ENCODE peak calls at places on chromosomes 11 and 22, in nine cellular contexts. I, Y, Z, K, N, V, F, M and R are unnamed samples.

GRCh38 chr11:29306527-29306926 is 710.3 kb downstream of the KCNA4 start:
- DNase-seq in I (no peak), Y (no peak), Z (no peak), K (no peak), N (no peak), V (no peak), F (no peak), M (no peak), R (no peak)

GRCh38 chr11:118056806-118057205 is 20.1 kb upstream of the TMPRSS4 start:
- DNase-seq in I (no peak), Y (no peak), Z (no peak), K (no peak), N (no peak), V (peak; percentile 31), F (peak; percentile 27), M (no peak), R (no peak)

GRCh38 chr22:37425800-37426531 is 1.3 kb downstream of the ELFN2 start:
- DNase-seq in I (no peak), Y (no peak), Z (no peak), K (no peak), N (no peak), V (no peak), F (no peak), M (no peak), R (no peak)

GRCh38 chr11:88064097-88064705 is 111.0 kb downstream of the RAB38 start:
- DNase-seq in I (no peak), Y (no peak), Z (no peak), K (no peak), N (no peak), V (no peak), F (no peak), M (no peak), R (no peak)

GRCh38 chr11:133516845-133517244 is 15.5 kb downstream of the OPCML start:
- DNase-seq in I (no peak), Y (no peak), Z (no peak), K (no peak), N (no peak), V (no peak), F (no peak), M (no peak), R (no peak)

GRCh38 chr11:123536690-123537437 is 106.8 kb downstream of the GRAMD1B start:
- DNase-seq in I (no peak), Y (no peak), Z (no peak), K (no peak), N (no peak), V (no peak), F (no peak), M (no peak), R (no peak)

GRCh38 chr11:34318111-34319037 is 39.4 kb downstream of the ABTB2 start:
- DNase-seq in I (peak; percentile 20), Y (no peak), Z (no peak), K (no peak), N (no peak), V (peak; percentile 51), F (no peak), M (no peak), R (no peak)

GRCh38 chr22:19579880-19580279 is 55.7 kb upstream of the CLDN5 start:
- DNase-seq in I (no peak), Y (no peak), Z (no peak), K (peak; percentile 38), N (no peak), V (no peak), F (no peak), M (peak; percentile 7), R (no peak)

GRCh38 chr11:122103366-122103765 is 12.6 kb downstream of the BLID start:
- DNase-seq in I (no peak), Y (no peak), Z (no peak), K (no peak), N (no peak), V (no peak), F (no peak), M (no peak), R (no peak)

GRCh38 chr11:122197055-122197987 is 81.3 kb upstream of the BLID start:
- DNase-seq in I (no peak), Y (no peak), Z (no peak), K (no peak), N (no peak), V (no peak), F (no peak), M (no peak), R (no peak)

GRCh38 chr11:134562941-134563471 is 151.0 kb upstream of the B3GAT1 start:
- DNase-seq in I (no peak), Y (peak; percentile 58), Z (no peak), K (no peak), N (no peak), V (peak; percentile 30), F (peak; percentile 19), M (no peak), R (no peak)

GRCh38 chr11:121366970-121367369 is 74.4 kb downstream of the SC5D start:
- DNase-seq in I (no peak), Y (no peak), Z (no peak), K (no peak), N (no peak), V (no peak), F (no peak), M (no peak), R (no peak)

GRCh38 chr22:42701694-42702093 is 19.0 kb downstream of the A4GALT start:
- DNase-seq in I (no peak), Y (no peak), Z (no peak), K (no peak), N (no peak), V (no peak), F (no peak), M (no peak), R (no peak)

GRCh38 chr11:78207532-78208256 is 19.0 kb downstream of the USP35 start:
- DNase-seq in I (no peak), Y (no peak), Z (no peak), K (peak; percentile 40), N (no peak), V (no peak), F (no peak), M (no peak), R (no peak)

GRCh38 chr11:91066648-91067047 is 843.8 kb upstream of the CHORDC1 start:
- DNase-seq in I (no peak), Y (no peak), Z (no peak), K (no peak), N (no peak), V (no peak), F (no peak), M (no peak), R (no peak)

GRCh38 chr22:22039286-22040074 is 56.9 kb upstream of the TOP3B start:
- DNase-seq in I (no peak), Y (no peak), Z (no peak), K (no peak), N (no peak), V (no peak), F (no peak), M (no peak), R (peak; percentile 75)
- H3K27ac ChIP-seq in I (no peak overlapping the region), Y (no peak overlapping the region), Z (no peak overlapping the region), K (no peak overlapping the region), N (no peak overlapping the region), V (no peak overlapping the region), F (no peak overlapping the region), M (no peak overlapping the region), R (no peak overlapping the region)

GRCh38 chr11:33015621-33016551 is at the start of gene DEPDC7:
- DNase-seq in I (peak; percentile 93), Y (peak; percentile 91), Z (peak; percentile 95), K (peak; percentile 97), N (peak; percentile 89), V (peak; percentile 97), F (peak; percentile 91), M (no peak), R (peak; percentile 95)
- TF ChIP-seq POLR2A in I (peak; percentile 65), Y (no peak), Z (peak; percentile 81), K (peak; percentile 87), N (no peak), V (peak; percentile 95), F (no peak), M (no peak), R (no peak)

GRCh38 chr11:70527429-70528045 is 129.2 kb downstream of the CTTN start:
- DNase-seq in I (no peak), Y (peak; percentile 31), Z (peak; percentile 33), K (peak; percentile 6), N (no peak), V (no peak), F (no peak), M (no peak), R (no peak)

GRCh38 chr11:70525006-70525405 is 126.7 kb downstream of the CTTN start:
- DNase-seq in I (no peak), Y (peak; percentile 58), Z (peak; percentile 32), K (no peak), N (no peak), V (no peak), F (no peak), M (no peak), R (no peak)

GRCh38 chr11:70527046-70527395 is 128.7 kb downstream of the CTTN start:
- DNase-seq in I (no peak), Y (peak; percentile 47), Z (no peak), K (no peak), N (no peak), V (no peak), F (no peak), M (no peak), R (no peak)

GRCh38 chr11:70525466-70525865 is 127.1 kb downstream of the CTTN start:
- DNase-seq in I (no peak), Y (peak; percentile 53), Z (peak; percentile 21), K (no peak), N (no peak), V (no peak), F (no peak), M (no peak), R (no peak)

GRCh38 chr11:70526116-70527045 is 128.1 kb downstream of the CTTN start:
- DNase-seq in I (no peak), Y (peak; percentile 48), Z (peak; percentile 38), K (no peak), N (no peak), V (no peak), F (no peak), M (no peak), R (no peak)
- H3K27ac ChIP-seq in I (no peak overlapping the region), Y (no peak overlapping the region), Z (no peak overlapping the region), K (no peak overlapping the region), N (no peak overlapping the region), V (no peak overlapping the region), F (no peak overlapping the region), M (no peak overlapping the region), R (no peak overlapping the region)

GRCh38 chr11:119087747-119088241 is 3.1 kb downstream of the HMBS start:
- DNase-seq in I (no peak), Y (no peak), Z (no peak), K (peak; percentile 96), N (no peak), V (no peak), F (no peak), M (no peak), R (no peak)

GRCh38 chr11:119089319-119089718 is 4.6 kb downstream of the HMBS start:
- DNase-seq in I (no peak), Y (no peak), Z (no peak), K (peak; percentile 56), N (no peak), V (no peak), F (no peak), M (no peak), R (no peak)

GRCh38 chr11:119085523-119085878 is 820 bp downstream of the HMBS start:
- DNase-seq in I (no peak), Y (no peak), Z (no peak), K (peak; percentile 92), N (no peak), V (no peak), F (no peak), M (no peak), R (no peak)

GRCh38 chr11:119081682-119082081 is 3.0 kb upstream of the HMBS start:
- DNase-seq in I (no peak), Y (no peak), Z (no peak), K (no peak), N (no peak), V (no peak), F (no peak), M (no peak), R (no peak)

GRCh38 chr11:119084663-119085522 is at the start of gene HMBS:
- DNase-seq in I (peak; percentile 94), Y (peak; percentile 98), Z (peak; percentile 97), K (peak; percentile 98), N (peak; percentile 94), V (peak; percentile 96), F (peak; percentile 95), M (peak; percentile 79), R (peak; percentile 99)
- TF ChIP-seq POLR2A in I (peak; percentile 69), Y (no peak), Z (peak; percentile 59), K (peak; percentile 92), N (no peak), V (peak; percentile 54), F (no peak), M (peak; percentile 89), R (no peak)